ENCODE peak calls at places on chromosomes 2 and 18, in four cellular contexts. One of them, this sample, is unnamed.

GRCh38 chr2:45178854-45179253 is 169.6 kb upstream of the SIX2 start:
- DNase-seq in mesothelial cell of epicardium: no peak
- DNase-seq in left cardiac atrium: no peak
- DNase-seq in NCI-H526: no peak
- DNase-seq in this sample: no peak

GRCh38 chr2:127479219-127479825 is 47.0 kb downstream of the IWS1 start:
- DNase-seq in NCI-H526: peak; percentile 76
- DNase-seq in left cardiac atrium: no peak
- DNase-seq in mesothelial cell of epicardium: no peak
- DNase-seq in this sample: no peak

GRCh38 chr2:36456227-36456788 is 100.7 kb downstream of the CRIM1 start:
- DNase-seq in left cardiac atrium: peak; percentile 84
- DNase-seq in mesothelial cell of epicardium: no peak
- DNase-seq in NCI-H526: no peak
- DNase-seq in this sample: peak; percentile 85

GRCh38 chr2:72533767-72534166 is 292.1 kb downstream of the EXOC6B start:
- DNase-seq in mesothelial cell of epicardium: no peak
- DNase-seq in NCI-H526: no peak
- DNase-seq in left cardiac atrium: no peak
- DNase-seq in this sample: no peak

GRCh38 chr2:36487947-36488346 is 110.0 kb downstream of the FEZ2 start:
- DNase-seq in mesothelial cell of epicardium: no peak
- DNase-seq in left cardiac atrium: no peak
- DNase-seq in NCI-H526: no peak
- DNase-seq in this sample: no peak

GRCh38 chr18:50341443-50341842 is 33.4 kb upstream of the SKA1 start:
- DNase-seq in NCI-H526: no peak
- DNase-seq in left cardiac atrium: no peak
- DNase-seq in mesothelial cell of epicardium: no peak
- DNase-seq in this sample: no peak

GRCh38 chr18:36583155-36583745 is 245.6 kb downstream of the TPGS2 start:
- DNase-seq in mesothelial cell of epicardium: no peak
- DNase-seq in left cardiac atrium: no peak
- DNase-seq in NCI-H526: no peak
- DNase-seq in this sample: no peak

GRCh38 chr2:221997100-221997499 is 301.7 kb downstream of the PAX3 start:
- DNase-seq in left cardiac atrium: no peak
- DNase-seq in NCI-H526: no peak
- DNase-seq in mesothelial cell of epicardium: no peak
- DNase-seq in this sample: no peak